ENCODE peak calls at places on chromosome 17, in ten cellular contexts. M, D, E, J, C, A, S, U, B and H are unnamed samples.

GRCh38 chr17:81846743-81847689 is 12.2 kb upstream of the PPP1R27 start:
- DNase-seq in U (no peak), C (no peak), J (peak), E (no peak), M (no peak), D (no peak), B (no peak), A (no peak), S (no peak), H (no peak)

GRCh38 chr17:61260061-61260797 is 139.4 kb upstream of the TBX2 start:
- DNase-seq in D (peak), J (peak), E (no peak), B (peak), M (no peak), S (no peak), C (no peak), U (no peak), A (no peak), H (no peak)

GRCh38 chr17:81987161-81987770 is 9.8 kb downstream of the ASPSCR1 start:
- DNase-seq in M (no peak), E (no peak), U (no peak), A (no peak), J (no peak), B (no peak), S (no peak), D (no peak), C (no peak), H (no peak)

GRCh38 chr17:12995106-12995895 is 22.5 kb downstream of the ELAC2 start:
- DNase-seq in D (no peak), U (no peak), B (no peak), E (no peak), M (no peak), A (no peak), C (no peak), S (no peak), J (no peak), H (no peak)

GRCh38 chr17:29179232-29180036 is 764 bp downstream of the MYO18A start:
- DNase-seq in S (no peak), C (peak), A (no peak), E (no peak), M (peak), J (no peak), B (no peak), U (peak), D (peak), H (no peak)

GRCh38 chr17:71959129-71959528 is 161.7 kb upstream of the SOX9 start:
- DNase-seq in B (peak), D (no peak), U (peak), M (no peak), E (no peak), S (no peak), J (peak), C (no peak), A (peak), H (no peak)

GRCh38 chr17:42122371-42123303 is at the start of gene HSPB9:
- DNase-seq in E (no peak), C (no peak), U (peak), S (no peak), A (no peak), M (no peak), J (peak), B (no peak), D (no peak), H (no peak)

GRCh38 chr17:28225271-28225670 is 93.7 kb upstream of the TMEM97 start:
- DNase-seq in E (no peak), U (no peak), B (no peak), C (no peak), J (no peak), S (no peak), A (no peak), M (no peak), D (peak), H (no peak)

GRCh38 chr17:83089322-83090156 is 10.1 kb downstream of the METRNL start:
- DNase-seq in J (no peak), B (no peak), M (no peak), S (no peak), A (no peak), U (no peak), D (no peak), E (no peak), C (no peak), H (no peak)

GRCh38 chr17:51322390-51323029 is 62.2 kb downstream of the UTP18 start:
- DNase-seq in C (peak), M (peak), D (no peak), S (no peak), E (no peak), U (peak), B (no peak), A (peak), J (peak), H (peak)

GRCh38 chr17:66964930-66965800 is 658 bp downstream of the CACNG4 start:
- DNase-seq in U (no peak), C (peak), D (no peak), A (no peak), S (no peak), J (no peak), B (no peak), M (no peak), E (peak), H (no peak)

GRCh38 chr17:44872131-44872768 is 24.6 kb downstream of the HIGD1B start:
- DNase-seq in S (peak), C (no peak), A (no peak), U (peak), M (no peak), B (no peak), D (no peak), J (no peak), E (no peak), H (no peak)

GRCh38 chr17:66834919-66835454 is at the start of gene CACNG5:
- DNase-seq in S (no peak), D (no peak), C (peak), A (no peak), J (no peak), M (no peak), U (no peak), E (no peak), B (no peak), H (no peak)

GRCh38 chr17:64155751-64156544 is 26.0 kb upstream of the ERN1 start:
- DNase-seq in S (peak), B (no peak), M (peak), E (peak), D (peak), A (no peak), J (peak), C (no peak), U (no peak), H (no peak)

GRCh38 chr17:81040791-81041337 is 5.9 kb downstream of the BAIAP2 start:
- DNase-seq in E (no peak), M (no peak), D (peak), C (no peak), A (peak), U (no peak), S (no peak), J (peak), B (no peak), H (no peak)

GRCh38 chr17:8651013-8651412 is 20.5 kb upstream of the MYH10 start:
- DNase-seq in B (no peak), E (no peak), D (no peak), S (no peak), A (no peak), C (no peak), J (no peak), M (no peak), U (no peak), H (no peak)

GRCh38 chr17:19718041-19718612 is 1.7 kb upstream of the SLC47A2 start:
- DNase-seq in C (no peak), D (no peak), A (no peak), J (no peak), U (no peak), E (no peak), B (no peak), M (no peak), S (no peak), H (no peak)

GRCh38 chr17:67246648-67247415 is 1.8 kb upstream of the HELZ start:
- DNase-seq in B (no peak), M (peak), J (peak), U (peak), C (no peak), D (peak), S (peak), A (no peak), E (peak), H (peak)

GRCh38 chr17:2239170-2239551 is 64.4 kb downstream of the SMG6 start:
- DNase-seq in B (no peak), U (no peak), D (no peak), S (no peak), J (no peak), E (no peak), A (no peak), M (no peak), C (no peak), H (no peak)

GRCh38 chr17:72420775-72421127 is 299.9 kb downstream of the SOX9 start:
- DNase-seq in C (no peak), S (no peak), B (no peak), U (no peak), A (no peak), D (no peak), J (no peak), E (no peak), M (no peak), H (no peak)

GRCh38 chr17:20009052-20009301 is 182 bp upstream of the SPECC1 start:
- DNase-seq in B (peak), M (no peak), A (peak), C (no peak), J (no peak), S (no peak), E (no peak), D (no peak), U (no peak), H (no peak)

GRCh38 chr17:55327225-55328088 is 62.7 kb downstream of the HLF start:
- DNase-seq in C (no peak), J (no peak), D (no peak), U (peak), B (no peak), A (no peak), S (no peak), E (no peak), M (peak), H (no peak)

GRCh38 chr17:45914036-45914717 is 19.8 kb downstream of the MAPT start:
- DNase-seq in B (no peak), J (no peak), C (no peak), D (peak), S (no peak), M (no peak), A (peak), U (no peak), E (no peak), H (no peak)

GRCh38 chr17:67576471-67576870 is 141.3 kb upstream of the NOL11 start:
- DNase-seq in B (no peak), M (no peak), A (no peak), D (no peak), C (peak), E (no peak), S (no peak), J (no peak), U (no peak), H (no peak)

GRCh38 chr17:46053911-46054534 is 55.0 kb downstream of the STH start:
- DNase-seq in J (peak), A (no peak), S (no peak), C (no peak), B (peak), E (no peak), M (peak), U (peak), D (peak), H (no peak)

GRCh38 chr17:76650505-76650904 is 6.9 kb upstream of the ST6GALNAC1 start:
- DNase-seq in S (no peak), B (no peak), E (no peak), M (no peak), A (no peak), J (no peak), C (no peak), U (no peak), D (no peak), H (no peak)

GRCh38 chr17:83110755-83111154 is 31.3 kb downstream of the METRNL start:
- DNase-seq in D (no peak), C (no peak), E (no peak), U (no peak), B (no peak), S (no peak), J (peak), A (no peak), M (no peak), H (no peak)

GRCh38 chr17:1752425-1752941 is 9.4 kb upstream of the SERPINF1 start:
- DNase-seq in B (no peak), A (no peak), J (no peak), D (no peak), C (no peak), E (peak), U (peak), M (peak), S (no peak), H (no peak)

GRCh38 chr17:28755486-28755885 is 11.7 kb downstream of the TRAF4 start:
- DNase-seq in M (no peak), J (no peak), E (no peak), U (no peak), D (peak), A (no peak), S (no peak), C (no peak), B (no peak), H (no peak)

GRCh38 chr17:46841561-46842379 is 9.6 kb upstream of the WNT9B start:
- DNase-seq in C (peak), B (no peak), U (no peak), M (no peak), D (no peak), E (no peak), S (no peak), J (no peak), A (no peak), H (no peak)

GRCh38 chr17:8726951-8727555 is 17.6 kb downstream of the CCDC42 start:
- DNase-seq in A (no peak), B (no peak), J (peak), S (peak), E (no peak), U (peak), D (no peak), M (peak), C (no peak), H (no peak)

GRCh38 chr17:82780195-82780594 is 28.3 kb downstream of the TBCD start:
- DNase-seq in D (peak), M (no peak), E (no peak), A (no peak), S (no peak), C (no peak), J (no peak), B (no peak), U (no peak), H (no peak)

GRCh38 chr17:62627904-62628603 is 584 bp downstream of the MRC2 start:
- DNase-seq in D (peak), A (no peak), S (no peak), M (peak), C (peak), J (peak), B (peak), E (no peak), U (no peak), H (no peak)

GRCh38 chr17:62629556-62630364 is 2.3 kb downstream of the MRC2 start:
- DNase-seq in A (no peak), S (no peak), D (no peak), C (no peak), M (no peak), B (no peak), E (no peak), J (no peak), U (no peak), H (no peak)

GRCh38 chr17:62627219-62627903 is at the start of gene MRC2:
- DNase-seq in S (peak), C (peak), A (no peak), M (peak), U (peak), E (no peak), J (peak), D (peak), B (peak), H (no peak)

GRCh38 chr17:62630365-62631085 is 3.1 kb downstream of the MRC2 start:
- DNase-seq in U (peak), B (no peak), E (no peak), A (no peak), D (peak), S (no peak), M (peak), C (no peak), J (no peak), H (no peak)

DNA sequence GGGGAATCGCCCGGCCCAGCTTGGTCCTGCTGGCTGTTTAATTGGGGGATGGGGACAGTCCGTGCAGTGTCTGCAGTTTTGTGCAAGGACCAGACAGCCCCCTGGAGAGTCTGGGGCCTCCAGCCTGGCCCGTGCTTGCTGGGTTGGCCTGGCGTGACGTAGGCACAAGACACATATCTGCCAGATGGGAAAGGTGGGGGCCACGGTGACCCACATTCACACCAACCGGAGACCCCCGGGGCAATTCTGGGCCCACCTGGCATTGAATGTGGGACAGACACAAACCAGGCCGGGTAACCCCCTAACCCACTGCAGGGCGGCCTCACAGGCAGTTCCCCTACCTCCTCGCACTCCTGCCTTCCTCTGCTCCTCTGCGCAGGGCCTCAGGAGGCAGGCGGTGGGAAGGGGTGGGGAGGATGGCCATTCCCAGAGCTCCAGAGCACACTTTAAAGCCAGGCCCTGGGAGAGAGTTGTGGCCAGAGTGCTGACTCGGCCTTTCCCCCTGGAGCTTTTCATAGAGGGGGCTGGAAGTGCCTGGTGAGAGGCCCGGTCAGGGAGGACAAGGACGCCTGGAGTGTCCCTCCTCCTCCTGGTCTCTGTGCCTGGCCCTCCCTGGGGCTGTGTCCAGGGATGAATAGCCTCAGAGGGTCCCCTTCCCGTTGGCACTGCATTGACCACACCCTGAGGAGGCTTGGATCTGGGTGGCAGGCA is 1.5 kb downstream of the MRC2 start:
- DNase-seq in E (no peak), J (peak), C (peak), A (no peak), M (peak), B (no peak), U (no peak), D (peak), S (no peak), H (no peak)
- H3K4me3 ChIP-seq in E (no peak), J (peak), C (peak), A (no peak), M (peak), B (peak), U (no peak), D (peak), S (peak), H (peak)

GRCh38 chr17:49763735-49764558 is at the start of gene FAM117A:
- DNase-seq in U (peak), C (peak), E (peak), D (peak), B (peak), M (peak), J (peak), S (peak), A (no peak), H (peak)

GRCh38 chr17:49760296-49760695 is 3.6 kb downstream of the FAM117A start:
- DNase-seq in J (no peak), D (no peak), E (no peak), S (no peak), C (no peak), U (no peak), A (no peak), M (no peak), B (no peak), H (no peak)

GRCh38 chr17:49760909-49761558 is 2.9 kb downstream of the FAM117A start:
- DNase-seq in J (no peak), U (no peak), M (no peak), E (no peak), D (no peak), A (no peak), B (no peak), S (no peak), C (no peak), H (no peak)

GRCh38 chr17:49764559-49765180 is 739 bp upstream of the FAM117A start:
- DNase-seq in M (no peak), J (no peak), U (no peak), B (no peak), S (no peak), A (no peak), E (no peak), D (peak), C (no peak), H (no peak)

GRCh38 chr17:49762148-49762941 is 1.6 kb downstream of the FAM117A start:
- DNase-seq in U (peak), A (no peak), J (no peak), M (peak), B (no peak), C (no peak), S (no peak), E (no peak), D (no peak), H (no peak)
- H3K4me3 ChIP-seq in U (no peak), A (no peak), J (no peak), M (peak), B (peak), C (peak), S (no peak), E (no peak), D (no peak), H (peak)

DNA sequence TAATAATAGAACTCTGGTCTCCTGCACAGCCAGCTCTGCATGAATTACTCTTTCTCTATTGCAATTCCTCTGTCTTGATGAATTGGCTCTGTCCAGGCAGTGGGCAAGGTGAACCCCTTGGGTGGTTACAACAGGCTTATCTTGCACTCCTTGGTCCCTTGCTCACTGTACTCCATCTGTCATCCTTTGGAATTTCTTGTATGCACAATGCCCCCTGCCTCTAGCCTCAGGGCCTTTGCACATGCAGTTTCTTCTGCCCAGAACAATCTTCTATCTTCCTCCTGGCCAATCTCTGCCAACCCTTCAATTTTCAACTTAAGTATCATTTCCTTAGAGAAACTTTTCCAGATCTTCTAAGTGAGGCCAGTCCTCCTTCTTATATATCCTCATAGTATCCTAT is 114.7 kb upstream of the NLRP1 start:
- DNase-seq in C (no peak), E (no peak), J (no peak), S (no peak), A (no peak), B (no peak), D (no peak), M (no peak), U (no peak), H (no peak)
- H3K4me3 ChIP-seq in C (no peak), E (no peak), J (no peak), S (no peak), A (no peak), B (no peak), D (no peak), M (no peak), U (no peak), H (no peak)

GRCh38 chr17:38420518-38420917 is 7.7 kb upstream of the ARHGAP23 start:
- DNase-seq in S (no peak), C (peak), D (no peak), E (no peak), U (no peak), M (no peak), J (no peak), B (no peak), A (no peak), H (no peak)

GRCh38 chr17:38418069-38418692 is 10.1 kb upstream of the ARHGAP23 start:
- DNase-seq in D (no peak), C (no peak), B (no peak), M (no peak), E (no peak), J (no peak), S (no peak), A (no peak), U (no peak), H (no peak)

GRCh38 chr17:38417210-38417951 is 10.9 kb upstream of the ARHGAP23 start:
- DNase-seq in B (no peak), A (no peak), J (no peak), C (no peak), D (no peak), S (no peak), U (no peak), E (no peak), M (no peak), H (no peak)

GRCh38 chr17:38419508-38419981 is 8.7 kb upstream of the ARHGAP23 start:
- DNase-seq in B (no peak), U (no peak), E (no peak), A (no peak), M (no peak), D (no peak), J (no peak), S (no peak), C (no peak), H (no peak)

DNA sequence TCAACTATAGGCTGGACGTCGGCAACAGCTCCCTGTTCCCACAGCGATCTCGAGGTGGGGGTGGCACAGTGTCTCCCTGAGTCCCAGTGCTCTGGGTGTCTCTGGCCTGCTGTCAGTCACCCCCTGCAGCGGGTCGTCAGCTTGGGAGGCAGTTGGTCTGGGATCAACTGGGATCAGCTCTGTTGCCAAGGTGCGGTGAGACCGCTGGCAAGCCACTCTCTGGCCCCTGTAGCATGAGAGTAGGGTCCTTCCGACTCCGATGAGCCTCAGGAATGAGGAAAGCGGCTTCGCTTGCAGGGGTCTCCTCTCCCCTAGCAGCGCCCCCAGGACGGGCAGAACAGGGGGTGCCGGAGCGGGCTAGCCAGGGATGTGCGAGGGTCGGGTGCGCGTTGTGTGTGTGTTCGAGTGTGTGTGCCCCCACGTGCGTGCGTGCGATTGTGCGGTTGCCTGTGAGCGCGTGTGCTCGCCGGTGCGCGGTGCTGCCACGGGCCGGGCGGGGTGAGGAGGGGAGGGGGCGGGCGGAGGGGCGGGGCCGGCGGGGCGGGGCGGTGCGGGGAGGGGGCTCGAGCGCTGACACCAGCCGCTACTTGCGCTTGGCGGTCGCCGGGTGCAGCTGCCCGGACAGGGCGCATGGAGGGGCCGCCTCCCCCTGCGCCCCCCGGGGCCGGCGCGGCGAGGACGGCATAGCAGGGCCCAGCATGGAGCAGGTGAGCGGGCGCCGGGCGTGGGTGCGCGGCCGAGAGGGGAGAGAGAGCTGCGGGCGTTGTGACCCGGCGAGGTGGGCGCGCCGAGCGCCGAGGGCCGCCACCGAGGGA is 9.4 kb upstream of the ARHGAP23 start:
- DNase-seq in C (peak), E (no peak), U (no peak), S (no peak), J (no peak), D (peak), B (no peak), M (no peak), A (no peak), H (no peak)
- H3K4me3 ChIP-seq in C (peak), E (no peak), U (no peak), S (peak), J (no peak), D (peak), B (no peak), M (no peak), A (no peak), H (no peak)